ENCODE peak calls at places on chromosomes 16 and 17, in six cellular contexts. A is B cell; G is stimulated activated CD8-positive, alpha-beta memory T cell treated with anti-CD3 and anti-CD28 coated beads, Interleukin-4, amount 100 ng/mL, for 48 hours; N is activated CD4-positive, alpha-beta T cell treated with anti-CD3 and anti-CD28 coated beads for 1 hour; W is lung microvascular endothelial cell; C is CD8-positive, alpha-beta memory T cell. Z is an unnamed sample.

GRCh38 chr17:73522107-73522506 is 122.1 kb downstream of the SDK2 start:
- DNase-seq in G (no peak), N (no peak), W (no peak), A (no peak), C (no peak), Z (no peak)

GRCh38 chr17:75288784-75289121 is 480 bp downstream of the SLC25A19 start:
- DNase-seq in A (peak), N (peak), W (no peak), G (peak), C (peak), Z (no peak)

GRCh38 chr17:11853321-11854151 is 143.7 kb downstream of the ZNF18 start:
- DNase-seq in W (no peak), G (no peak), C (no peak), N (no peak), A (no peak), Z (no peak)

GRCh38 chr16:86823125-86823524 is 244.8 kb downstream of the FOXL1 start:
- DNase-seq in C (no peak), W (no peak), G (no peak), A (no peak), N (no peak), Z (no peak)

GRCh38 chr17:52756739-52757138 is 598.2 kb upstream of the CA10 start:
- DNase-seq in C (no peak), W (no peak), A (no peak), G (no peak), N (no peak), Z (no peak)

GRCh38 chr17:77740481-77740880 is 218.0 kb upstream of the TNRC6C start:
- DNase-seq in G (no peak), N (no peak), W (no peak), C (no peak), A (no peak), Z (no peak)

GRCh38 chr16:19116711-19117449 is 3.1 kb downstream of the ITPRIPL2 start:
- DNase-seq in C (no peak), A (no peak), G (no peak), N (no peak), W (peak), Z (no peak)

GRCh38 chr17:66191607-66192377 is at the start of gene CEP112:
- DNase-seq in C (peak), N (peak), G (peak), W (peak), A (peak), Z (peak)

GRCh38 chr17:50946223-50946890 is 80.2 kb upstream of the TOB1 start:
- DNase-seq in C (no peak), A (peak), G (peak), N (no peak), W (no peak), Z (no peak)

GRCh38 chr17:5672141-5672540 is 87.8 kb upstream of the NLRP1 start:
- DNase-seq in N (no peak), C (no peak), G (no peak), W (no peak), A (no peak), Z (no peak)

GRCh38 chr16:59090501-59090900 is 356.4 kb upstream of the GOT2 start:
- DNase-seq in A (no peak), N (no peak), G (no peak), W (no peak), C (no peak), Z (no peak)

GRCh38 chr16:30985401-30986128 is 558 bp downstream of the HSD3B7 start:
- DNase-seq in C (no peak), N (no peak), G (no peak), A (no peak), W (no peak), Z (no peak)

GRCh38 chr16:6375471-6376075 is 957.1 kb upstream of the RBFOX1 start:
- DNase-seq in C (no peak), G (no peak), N (no peak), A (no peak), W (no peak), Z (no peak)

GRCh38 chr16:52318259-52319008 is 228.5 kb downstream of the TOX3 start:
- DNase-seq in A (no peak), G (no peak), W (no peak), N (no peak), C (no peak), Z (no peak)

GRCh38 chr17:63993368-63993990 is 4.7 kb upstream of the PRR29 start:
- DNase-seq in N (no peak), W (no peak), G (no peak), C (peak), A (peak), Z (no peak)

Z was measured in caudate nucleus.